ENCODE peak calls at places on chromosome 15, in four cellular contexts. B, Q, X and C are unnamed samples.

GRCh38 chr15:75947117-75947516 is 43.4 kb downstream of the FBXO22 start:
- DNase-seq in B (no peak), X (no peak), Q (no peak), C (no peak)

GRCh38 chr15:24924621-24925020 is 30.2 kb upstream of the SNRPN start:
- DNase-seq in B (no peak), X (no peak), Q (no peak), C (no peak)

GRCh38 chr15:100934735-100935134 is 15.6 kb downstream of the LRRK1 start:
- DNase-seq in B (no peak), Q (no peak), X (no peak), C (no peak)

GRCh38 chr15:86183765-86184491 is 104.3 kb downstream of the AGBL1 start:
- DNase-seq in X (no peak), Q (no peak), B (no peak), C (no peak)

GRCh38 chr15:66294157-66294931 is 976 bp downstream of the DIS3L start:
- DNase-seq in X (no peak), Q (no peak), B (peak; percentile 33), C (no peak)

GRCh38 chr15:65376767-65377104 is 1.1 kb downstream of the IGDCC3 start:
- DNase-seq in Q (no peak), X (no peak), B (no peak), C (no peak)

GRCh38 chr15:101103589-101103988 is 148.3 kb downstream of the CHSY1 start:
- DNase-seq in B (no peak), Q (no peak), X (no peak), C (no peak)

GRCh38 chr15:34650177-34650576 is 66.7 kb upstream of the GOLGA8B start:
- DNase-seq in B (no peak), X (peak; percentile 38), Q (no peak), C (no peak)

GRCh38 chr15:46304320-46304719 is 669.5 kb downstream of the SQOR start:
- DNase-seq in B (peak; percentile 4), Q (peak; percentile 14), X (peak; percentile 38), C (no peak)

GRCh38 chr15:57323299-57323805 is 53.0 kb upstream of the CGNL1 start:
- DNase-seq in Q (no peak), B (no peak), X (no peak), C (no peak)

GRCh38 chr15:78093242-78094020 is 1.1 kb downstream of the SH2D7 start:
- DNase-seq in Q (no peak), B (no peak), X (no peak), C (no peak)

GRCh38 chr15:28019594-28020320 is 79.4 kb downstream of the OCA2 start:
- DNase-seq in Q (peak; percentile 54), B (no peak), X (peak; percentile 33), C (no peak)

DNA sequence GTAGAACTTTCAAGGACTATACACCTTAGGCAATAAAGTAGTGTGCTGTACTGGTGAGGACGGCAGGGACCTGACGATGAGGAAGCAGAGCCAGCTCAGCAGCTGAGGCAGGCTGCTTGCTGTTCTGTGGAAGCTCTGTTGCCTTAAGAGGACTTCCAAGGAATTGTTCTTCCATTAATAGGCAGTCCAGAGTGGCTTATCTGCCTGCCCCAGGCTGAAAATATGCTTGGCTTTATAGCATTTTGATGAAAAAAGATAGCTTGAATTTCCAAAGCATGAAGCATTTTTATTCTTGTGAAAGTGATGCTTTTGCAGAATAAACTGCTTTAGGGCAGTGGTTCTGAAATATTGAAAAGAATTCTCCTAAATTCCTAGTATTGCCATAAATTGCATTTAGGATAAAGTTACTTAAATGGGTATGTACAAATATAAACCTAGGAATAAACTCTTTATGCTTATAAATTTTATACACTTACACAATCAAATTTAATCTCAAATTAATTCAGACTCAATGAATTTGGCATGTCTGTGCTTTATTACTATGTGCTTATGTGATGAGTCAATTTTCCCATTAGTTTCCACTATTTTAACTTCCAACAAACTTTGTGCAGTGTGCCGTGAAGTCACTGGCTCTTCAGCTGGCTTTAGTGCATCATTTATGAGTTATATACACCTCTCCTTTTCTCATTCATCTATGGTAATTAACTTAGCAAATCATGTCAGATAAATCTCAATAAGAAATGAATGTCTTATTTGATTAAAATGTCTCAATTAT is 231.0 kb upstream of the RASGRP1 start:
- DNase-seq in X (no peak), B (no peak), Q (no peak), C (no peak)
- TF ChIP-seq ELF1 in X (no peak), B (no peak), Q (no peak), C (no peak)

GRCh38 chr15:39719109-39719508 is 63.5 kb downstream of the FSIP1 start:
- DNase-seq in B (no peak), X (no peak), Q (peak; percentile 11), C (no peak)

GRCh38 chr15:39721893-39722292 is 60.7 kb downstream of the FSIP1 start:
- DNase-seq in Q (no peak), B (no peak), X (no peak), C (no peak)

GRCh38 chr15:39717134-39717533 is 65.5 kb downstream of the FSIP1 start:
- DNase-seq in Q (no peak), X (no peak), B (peak; percentile 4), C (no peak)

GRCh38 chr15:39720081-39720480 is 62.6 kb downstream of the FSIP1 start:
- DNase-seq in Q (no peak), X (no peak), B (no peak), C (no peak)

DNA sequence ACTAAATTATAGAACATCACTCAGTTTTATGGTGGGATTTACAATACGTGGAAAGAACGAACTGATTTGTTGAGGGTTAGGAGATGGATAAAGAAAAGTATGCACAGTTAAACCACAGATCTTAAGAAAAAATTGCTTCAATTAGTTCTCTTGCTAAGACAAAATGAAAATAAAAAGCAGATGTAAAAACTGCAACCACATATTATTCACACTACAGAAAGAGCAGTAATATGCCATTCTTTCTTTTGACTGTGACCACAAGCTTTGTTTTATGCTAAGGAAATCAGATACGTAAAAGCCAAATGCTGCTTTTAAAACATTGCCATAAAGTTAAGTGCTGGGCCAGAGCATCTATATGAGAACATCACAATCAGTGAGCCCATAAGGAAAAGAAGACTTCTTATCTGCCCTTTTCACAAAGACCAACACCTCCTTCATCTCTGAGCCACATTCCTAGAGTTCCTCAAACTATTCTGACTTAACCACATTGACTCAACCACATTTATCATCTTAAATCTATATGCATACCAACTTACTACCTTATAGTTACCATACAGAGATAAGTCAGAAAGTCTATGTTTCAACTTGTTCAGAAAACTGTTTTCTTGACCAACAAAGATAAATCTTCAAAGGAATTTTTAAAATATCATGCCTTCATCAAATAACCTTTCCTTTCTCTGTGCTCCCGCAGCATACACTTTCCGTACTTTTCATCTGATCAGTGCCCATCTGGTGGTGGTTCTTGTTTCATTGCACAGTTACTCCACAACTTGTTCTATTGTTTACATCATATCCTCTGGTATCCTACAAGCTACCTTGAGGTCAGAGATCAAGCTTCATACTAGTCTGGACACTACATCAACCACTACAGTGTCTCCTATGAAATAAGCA is 61.7 kb downstream of the FSIP1 start:
- DNase-seq in X (no peak), B (no peak), Q (no peak), C (no peak)
- TF ChIP-seq SIN3A in X (no peak), B (no peak), Q (no peak), C (no peak)

DNA sequence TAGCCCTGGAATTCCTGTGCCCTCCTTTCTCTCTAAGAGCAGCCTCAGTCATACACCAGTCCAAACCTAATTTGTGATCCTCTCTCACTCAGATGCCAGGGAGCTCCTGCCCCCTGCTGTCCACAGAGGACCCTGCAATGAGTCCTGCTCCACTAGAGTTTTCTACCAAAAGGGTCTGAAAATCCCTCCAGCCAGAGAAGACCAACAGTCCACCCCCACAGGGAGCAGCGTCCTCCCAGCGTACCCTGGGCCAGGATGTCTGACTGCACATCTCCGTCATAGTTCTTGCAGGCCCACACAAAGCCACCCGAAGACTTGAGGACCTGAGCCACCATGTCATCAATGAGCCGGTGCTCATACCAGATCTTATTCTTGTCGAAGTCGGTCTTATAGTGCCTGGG is 15.4 kb downstream of the IDH2 start:
- DNase-seq in Q (peak; percentile 77), B (peak; percentile 44), X (peak; percentile 74), C (no peak)
- TF ChIP-seq CTCF in Q (peak; percentile 77), B (peak; percentile 81), X (peak; percentile 83), C (peak; percentile 91)

GRCh38 chr15:91385301-91385700 is 285.2 kb downstream of the SV2B start:
- DNase-seq in X (no peak), B (no peak), Q (no peak), C (no peak)
- TF ChIP-seq ELF1 in X (no peak), B (no peak), Q (no peak), C (no peak)

DNA sequence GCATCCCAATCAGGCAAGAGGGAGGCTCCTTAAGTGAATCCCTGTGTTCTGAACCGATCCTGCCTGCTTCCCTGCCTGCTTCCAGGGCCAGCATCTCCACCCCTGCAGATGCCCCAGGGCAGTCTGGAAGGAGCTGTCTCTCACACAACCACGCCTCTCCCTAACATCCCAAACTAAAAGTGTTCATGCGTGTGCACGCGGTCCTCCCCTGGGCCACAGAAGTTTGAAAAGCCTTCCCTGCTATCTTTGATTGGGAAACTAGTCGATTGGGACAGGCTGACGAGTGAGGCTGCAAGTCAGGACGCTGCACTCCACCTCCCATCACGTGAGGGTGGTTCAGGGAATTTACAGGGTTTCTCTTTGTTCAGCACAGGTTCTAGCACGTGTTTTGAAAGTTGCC is 340.9 kb upstream of the ICE2 start:
- DNase-seq in Q (no peak), B (no peak), X (no peak), C (no peak)
- TF ChIP-seq SIN3A in Q (no peak), B (no peak), X (no peak), C (no peak)